ENCODE peak calls at places on chromosomes 12 and 14, in eight cellular contexts. One of them, this sample, is unnamed.

GRCh38 chr12:3294481-3294911 is 196.5 kb upstream of the PRMT8 start:
- DNase-seq in COR-L47: no peak
- DNase-seq in K562: no peak
- DNase-seq in effector memory CD8-positive, alpha-beta T cell: no peak
- DNase-seq in central memory CD4-positive, alpha-beta T cell: no peak
- DNase-seq in tibial artery: no peak
- DNase-seq in RWPE1: no peak
- DNase-seq in cardiac fibroblast: no peak
- DNase-seq in this sample: no peak

GRCh38 chr12:50662121-50662480 is 101.8 kb upstream of the ATF1 start:
- DNase-seq in COR-L47: no peak
- DNase-seq in K562: no peak
- DNase-seq in RWPE1: no peak
- DNase-seq in cardiac fibroblast: no peak
- DNase-seq in tibial artery: no peak
- DNase-seq in central memory CD4-positive, alpha-beta T cell: no peak
- DNase-seq in effector memory CD8-positive, alpha-beta T cell: no peak
- DNase-seq in this sample: no peak

GRCh38 chr14:59997496-59997895 is 77.6 kb downstream of the LRRC9 start:
- DNase-seq in tibial artery: no peak
- DNase-seq in RWPE1: no peak
- DNase-seq in cardiac fibroblast: peak; percentile 27
- DNase-seq in K562: no peak
- DNase-seq in central memory CD4-positive, alpha-beta T cell: no peak
- DNase-seq in effector memory CD8-positive, alpha-beta T cell: no peak
- DNase-seq in COR-L47: peak; percentile 26
- DNase-seq in this sample: no peak

GRCh38 chr12:87300-87699 is 20.7 kb downstream of the IQSEC3 start:
- DNase-seq in central memory CD4-positive, alpha-beta T cell: no peak
- DNase-seq in RWPE1: no peak
- DNase-seq in COR-L47: no peak
- DNase-seq in K562: no peak
- DNase-seq in cardiac fibroblast: no peak
- DNase-seq in effector memory CD8-positive, alpha-beta T cell: no peak
- DNase-seq in tibial artery: no peak
- DNase-seq in this sample: no peak

GRCh38 chr14:52790011-52790755 is 1.2 kb downstream of the GNPNAT1 start:
- DNase-seq in tibial artery: no peak
- DNase-seq in central memory CD4-positive, alpha-beta T cell: no peak
- DNase-seq in RWPE1: peak; percentile 29
- DNase-seq in K562: no peak
- DNase-seq in COR-L47: no peak
- DNase-seq in effector memory CD8-positive, alpha-beta T cell: no peak
- DNase-seq in cardiac fibroblast: peak; percentile 31
- DNase-seq in this sample: no peak

GRCh38 chr12:42459336-42459847 is 130.2 kb downstream of the PRICKLE1 start:
- DNase-seq in central memory CD4-positive, alpha-beta T cell: no peak
- DNase-seq in effector memory CD8-positive, alpha-beta T cell: no peak
- DNase-seq in COR-L47: no peak
- DNase-seq in tibial artery: no peak
- DNase-seq in cardiac fibroblast: no peak
- DNase-seq in RWPE1: no peak
- DNase-seq in K562: no peak
- DNase-seq in this sample: no peak

GRCh38 chr14:60649815-60650381 is 621 bp upstream of the SIX1 start:
- DNase-seq in K562: no peak
- DNase-seq in cardiac fibroblast: peak; percentile 28
- DNase-seq in central memory CD4-positive, alpha-beta T cell: no peak
- DNase-seq in RWPE1: peak; percentile 25
- DNase-seq in tibial artery: no peak
- DNase-seq in COR-L47: no peak
- DNase-seq in effector memory CD8-positive, alpha-beta T cell: no peak
- DNase-seq in this sample: peak; percentile 41

GRCh38 chr12:65324056-65324455 is 45.6 kb downstream of the MSRB3 start:
- DNase-seq in central memory CD4-positive, alpha-beta T cell: no peak
- DNase-seq in COR-L47: no peak
- DNase-seq in K562: no peak
- DNase-seq in tibial artery: no peak
- DNase-seq in effector memory CD8-positive, alpha-beta T cell: no peak
- DNase-seq in RWPE1: no peak
- DNase-seq in cardiac fibroblast: no peak
- DNase-seq in this sample: no peak

GRCh38 chr12:82912406-82912805 is 225.7 kb downstream of the TMTC2 start:
- DNase-seq in cardiac fibroblast: peak; percentile 25
- DNase-seq in effector memory CD8-positive, alpha-beta T cell: no peak
- DNase-seq in tibial artery: no peak
- DNase-seq in K562: no peak
- DNase-seq in COR-L47: no peak
- DNase-seq in RWPE1: no peak
- DNase-seq in central memory CD4-positive, alpha-beta T cell: no peak
- DNase-seq in this sample: no peak

GRCh38 chr12:11743748-11744147 is 94.3 kb downstream of the ETV6 start:
- DNase-seq in tibial artery: no peak
- DNase-seq in effector memory CD8-positive, alpha-beta T cell: no peak
- DNase-seq in K562: no peak
- DNase-seq in cardiac fibroblast: no peak
- DNase-seq in RWPE1: no peak
- DNase-seq in central memory CD4-positive, alpha-beta T cell: no peak
- DNase-seq in COR-L47: no peak
- DNase-seq in this sample: no peak

GRCh38 chr14:103108749-103109207 is 14.3 kb downstream of the EXOC3L4 start:
- DNase-seq in tibial artery: no peak
- DNase-seq in COR-L47: no peak
- DNase-seq in cardiac fibroblast: peak; percentile 58
- DNase-seq in K562: peak; percentile 34
- DNase-seq in RWPE1: no peak
- DNase-seq in central memory CD4-positive, alpha-beta T cell: no peak
- DNase-seq in effector memory CD8-positive, alpha-beta T cell: no peak
- DNase-seq in this sample: peak; percentile 76

GRCh38 chr12:26271889-26272492 is 76.6 kb downstream of the SSPN start:
- DNase-seq in central memory CD4-positive, alpha-beta T cell: no peak
- DNase-seq in effector memory CD8-positive, alpha-beta T cell: no peak
- DNase-seq in COR-L47: no peak
- DNase-seq in RWPE1: peak; percentile 33
- DNase-seq in tibial artery: peak; percentile 75
- DNase-seq in K562: no peak
- DNase-seq in cardiac fibroblast: peak; percentile 98
- DNase-seq in this sample: no peak

GRCh38 chr12:12018454-12018853 is 52.3 kb upstream of the BCL2L14 start:
- DNase-seq in effector memory CD8-positive, alpha-beta T cell: no peak
- DNase-seq in tibial artery: no peak
- DNase-seq in K562: no peak
- DNase-seq in cardiac fibroblast: peak; percentile 42
- DNase-seq in COR-L47: no peak
- DNase-seq in RWPE1: peak; percentile 21
- DNase-seq in central memory CD4-positive, alpha-beta T cell: no peak
- DNase-seq in this sample: no peak

This sample was measured in HCEC 1CT.